ENCODE peak calls at places on chromosomes 13 and 19, in six cellular contexts. One of them, this sample, is unnamed. For H3K4me1, the result is how much of the 10 kb centered on the place peaks cover.

GRCh38 chr13:29454931-29455481 is 140.5 kb downstream of the SLC7A1 start:
- DNase-seq in PC-9: peak
- DNase-seq in effector memory CD4-positive, alpha-beta T cell: no peak
- DNase-seq in GM23248: peak
- DNase-seq in fibroblast of lung: peak
- DNase-seq in neural progenitor cell: peak
- DNase-seq in this sample: no peak

GRCh38 chr19:8069116-8069973 is 16.8 kb downstream of the CCL25 start:
- DNase-seq in neural progenitor cell: peak
- DNase-seq in effector memory CD4-positive, alpha-beta T cell: no peak
- DNase-seq in PC-9: no peak
- DNase-seq in fibroblast of lung: peak
- DNase-seq in GM23248: no peak
- DNase-seq in this sample: no peak

GRCh38 chr19:32166238-32166637 is 179.2 kb upstream of the ZNF507 start:
- DNase-seq in fibroblast of lung: no peak
- DNase-seq in neural progenitor cell: no peak
- DNase-seq in PC-9: no peak
- DNase-seq in effector memory CD4-positive, alpha-beta T cell: no peak
- DNase-seq in GM23248: no peak
- DNase-seq in this sample: no peak

GRCh38 chr19:53912653-53913052 is 3.6 kb downstream of the CACNG7 start:
- DNase-seq in fibroblast of lung: no peak
- DNase-seq in GM23248: no peak
- DNase-seq in PC-9: no peak
- DNase-seq in neural progenitor cell: peak
- DNase-seq in effector memory CD4-positive, alpha-beta T cell: no peak
- DNase-seq in this sample: no peak

GRCh38 chr13:31824705-31825512 is 85.6 kb downstream of the RXFP2 start:
- DNase-seq in effector memory CD4-positive, alpha-beta T cell: no peak
- DNase-seq in neural progenitor cell: no peak
- DNase-seq in PC-9: no peak
- DNase-seq in fibroblast of lung: peak
- DNase-seq in GM23248: peak
- DNase-seq in this sample: no peak

GRCh38 chr13:41117859-41118258 is 14.7 kb downstream of the KBTBD6 start:
- DNase-seq in neural progenitor cell: no peak
- DNase-seq in effector memory CD4-positive, alpha-beta T cell: no peak
- DNase-seq in fibroblast of lung: no peak
- DNase-seq in PC-9: no peak
- DNase-seq in GM23248: no peak
- DNase-seq in this sample: no peak

GRCh38 chr13:100898431-100898830 is 223.8 kb upstream of the TMTC4 start:
- DNase-seq in PC-9: no peak
- DNase-seq in GM23248: peak
- DNase-seq in neural progenitor cell: no peak
- DNase-seq in effector memory CD4-positive, alpha-beta T cell: no peak
- DNase-seq in fibroblast of lung: no peak
- DNase-seq in this sample: no peak

GRCh38 chr13:94525781-94526180 is 46.3 kb upstream of the DCT start:
- DNase-seq in GM23248: no peak
- DNase-seq in PC-9: no peak
- DNase-seq in fibroblast of lung: no peak
- DNase-seq in effector memory CD4-positive, alpha-beta T cell: no peak
- DNase-seq in neural progenitor cell: no peak
- DNase-seq in this sample: no peak

GRCh38 chr13:111973186-111974064 is 93.5 kb upstream of the SOX1 start:
- DNase-seq in fibroblast of lung: no peak
- DNase-seq in PC-9: no peak
- DNase-seq in effector memory CD4-positive, alpha-beta T cell: no peak
- DNase-seq in GM23248: no peak
- DNase-seq in neural progenitor cell: peak
- DNase-seq in this sample: no peak

GRCh38 chr19:10603873-10604459 is 16.9 kb upstream of the AP1M2 start:
- DNase-seq in neural progenitor cell: peak
- DNase-seq in effector memory CD4-positive, alpha-beta T cell: no peak
- DNase-seq in GM23248: no peak
- DNase-seq in fibroblast of lung: no peak
- DNase-seq in PC-9: peak
- DNase-seq in this sample: no peak

GRCh38 chr19:12497032-12497431 is 12.4 kb upstream of the ZNF709 start:
- DNase-seq in neural progenitor cell: no peak
- DNase-seq in PC-9: no peak
- DNase-seq in GM23248: no peak
- DNase-seq in effector memory CD4-positive, alpha-beta T cell: no peak
- DNase-seq in fibroblast of lung: no peak
- DNase-seq in this sample: no peak

GRCh38 chr19:15280915-15281683 is 48.9 kb upstream of the EPHX3 start:
- DNase-seq in fibroblast of lung: peak
- DNase-seq in GM23248: peak
- DNase-seq in PC-9: peak
- DNase-seq in effector memory CD4-positive, alpha-beta T cell: no peak
- DNase-seq in neural progenitor cell: peak
- DNase-seq in this sample: peak

GRCh38 chr19:49216076-49216475 is 58.5 kb downstream of the TRPM4 start:
- DNase-seq in GM23248: peak
- DNase-seq in PC-9: peak
- DNase-seq in neural progenitor cell: no peak
- DNase-seq in fibroblast of lung: no peak
- DNase-seq in effector memory CD4-positive, alpha-beta T cell: no peak
- DNase-seq in this sample: no peak

GRCh38 chr13:113854238-113855011 is 9.5 kb downstream of the GAS6 start:
- DNase-seq in GM23248: peak
- DNase-seq in PC-9: no peak
- DNase-seq in effector memory CD4-positive, alpha-beta T cell: no peak
- DNase-seq in neural progenitor cell: no peak
- DNase-seq in fibroblast of lung: peak
- DNase-seq in this sample: no peak

GRCh38 chr13:75618308-75618707 is 17.8 kb upstream of the LMO7 start:
- DNase-seq in PC-9: no peak
- DNase-seq in fibroblast of lung: no peak
- DNase-seq in GM23248: no peak
- DNase-seq in neural progenitor cell: no peak
- DNase-seq in effector memory CD4-positive, alpha-beta T cell: no peak
- DNase-seq in this sample: no peak
- H3K4me3 ChIP-seq in PC-9: no peak
- H3K4me3 ChIP-seq in fibroblast of lung: no peak
- H3K4me3 ChIP-seq in GM23248: no peak
- H3K4me3 ChIP-seq in neural progenitor cell: no peak
- H3K4me3 ChIP-seq in effector memory CD4-positive, alpha-beta T cell: no peak
- H3K4me3 ChIP-seq in this sample: no peak

GRCh38 chr13:70987043-70987442 is 878.8 kb upstream of the KLHL1 start:
- DNase-seq in GM23248: no peak
- DNase-seq in effector memory CD4-positive, alpha-beta T cell: no peak
- DNase-seq in PC-9: no peak
- DNase-seq in neural progenitor cell: no peak
- DNase-seq in fibroblast of lung: no peak
- DNase-seq in this sample: no peak
- H3K4me1 ChIP-seq in GM23248: under half
- H3K4me1 ChIP-seq in effector memory CD4-positive, alpha-beta T cell: under half
- H3K4me1 ChIP-seq in PC-9: under half
- H3K4me1 ChIP-seq in neural progenitor cell: under half
- H3K4me1 ChIP-seq in fibroblast of lung: under half
- H3K4me1 ChIP-seq in this sample: under half

DNA sequence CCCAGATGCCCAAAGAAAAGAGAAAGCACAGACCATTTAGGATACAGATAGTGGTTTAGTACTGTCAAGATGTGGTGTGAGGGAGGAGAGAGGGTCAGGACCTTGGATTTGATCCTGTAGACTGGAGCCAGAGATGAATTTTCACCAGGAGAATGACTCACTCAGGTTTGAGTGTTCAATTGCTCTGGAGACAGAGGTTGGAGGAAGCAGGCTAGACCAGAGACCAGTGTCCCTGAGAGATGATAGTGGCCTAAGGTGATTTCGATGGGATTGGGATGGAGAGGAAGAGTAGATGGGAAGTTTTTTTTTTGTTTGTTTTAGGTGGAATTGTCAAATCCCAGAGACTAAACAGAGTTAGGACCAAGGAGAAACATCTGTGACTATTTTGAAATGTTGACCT is 2.3 kb downstream of the CEBPG start:
- DNase-seq in fibroblast of lung: no peak
- DNase-seq in neural progenitor cell: no peak
- DNase-seq in GM23248: peak
- DNase-seq in effector memory CD4-positive, alpha-beta T cell: no peak
- DNase-seq in PC-9: no peak
- DNase-seq in this sample: no peak
- H3K4me3 ChIP-seq in fibroblast of lung: no peak
- H3K4me3 ChIP-seq in neural progenitor cell: no peak
- H3K4me3 ChIP-seq in GM23248: peak
- H3K4me3 ChIP-seq in effector memory CD4-positive, alpha-beta T cell: no peak
- H3K4me3 ChIP-seq in PC-9: peak
- H3K4me3 ChIP-seq in this sample: no peak

GRCh38 chr19:51367565-51368365 is 1.0 kb downstream of the CLDND2 start:
- DNase-seq in neural progenitor cell: peak
- DNase-seq in effector memory CD4-positive, alpha-beta T cell: peak
- DNase-seq in PC-9: peak
- DNase-seq in fibroblast of lung: peak
- DNase-seq in GM23248: peak
- DNase-seq in this sample: peak

GRCh38 chr19:51365211-51366049 is 758 bp downstream of the ETFB start:
- DNase-seq in fibroblast of lung: peak
- DNase-seq in GM23248: peak
- DNase-seq in effector memory CD4-positive, alpha-beta T cell: no peak
- DNase-seq in PC-9: peak
- DNase-seq in neural progenitor cell: no peak
- DNase-seq in this sample: peak

GRCh38 chr19:51366999-51367564 is 894 bp upstream of the ETFB start:
- DNase-seq in GM23248: peak
- DNase-seq in neural progenitor cell: no peak
- DNase-seq in fibroblast of lung: no peak
- DNase-seq in effector memory CD4-positive, alpha-beta T cell: peak
- DNase-seq in PC-9: peak
- DNase-seq in this sample: peak

GRCh38 chr19:51364200-51365106 is 1.7 kb downstream of the ETFB start:
- DNase-seq in effector memory CD4-positive, alpha-beta T cell: no peak
- DNase-seq in PC-9: peak
- DNase-seq in GM23248: peak
- DNase-seq in neural progenitor cell: no peak
- DNase-seq in fibroblast of lung: no peak
- DNase-seq in this sample: peak

GRCh38 chr19:51366050-51366998 is at the start of gene ETFB:
- DNase-seq in effector memory CD4-positive, alpha-beta T cell: peak
- DNase-seq in neural progenitor cell: peak
- DNase-seq in PC-9: peak
- DNase-seq in fibroblast of lung: peak
- DNase-seq in GM23248: peak
- DNase-seq in this sample: peak
- H3K4me1 ChIP-seq in effector memory CD4-positive, alpha-beta T cell: under half
- H3K4me1 ChIP-seq in neural progenitor cell: under half
- H3K4me1 ChIP-seq in PC-9: under half
- H3K4me1 ChIP-seq in fibroblast of lung: under half
- H3K4me1 ChIP-seq in GM23248: under half
- H3K4me1 ChIP-seq in this sample: under half

DNA sequence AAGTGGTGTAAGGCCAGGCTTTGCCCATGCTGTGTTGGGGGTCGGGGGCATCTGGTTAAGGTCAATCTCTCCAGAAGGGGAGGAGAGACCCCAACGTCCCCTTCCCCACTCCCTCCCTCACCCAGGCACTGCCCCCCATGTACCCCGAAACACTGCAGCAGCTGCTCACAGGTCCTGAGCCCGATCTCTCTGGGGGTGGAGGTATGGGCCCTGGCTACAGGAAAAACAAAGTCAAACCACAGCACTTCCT is 10.2 kb downstream of the CAPN12 start:
- DNase-seq in PC-9: no peak
- DNase-seq in neural progenitor cell: no peak
- DNase-seq in fibroblast of lung: no peak
- DNase-seq in GM23248: no peak
- DNase-seq in effector memory CD4-positive, alpha-beta T cell: no peak
- DNase-seq in this sample: no peak
- H3K4me3 ChIP-seq in PC-9: peak
- H3K4me3 ChIP-seq in neural progenitor cell: no peak
- H3K4me3 ChIP-seq in fibroblast of lung: no peak
- H3K4me3 ChIP-seq in GM23248: no peak
- H3K4me3 ChIP-seq in effector memory CD4-positive, alpha-beta T cell: peak
- H3K4me3 ChIP-seq in this sample: no peak

GRCh38 chr13:110248449-110249143 is 58.4 kb downstream of the COL4A1 start:
- DNase-seq in GM23248: no peak
- DNase-seq in neural progenitor cell: no peak
- DNase-seq in effector memory CD4-positive, alpha-beta T cell: no peak
- DNase-seq in fibroblast of lung: no peak
- DNase-seq in PC-9: no peak
- DNase-seq in this sample: no peak
- H3K4me1 ChIP-seq in GM23248: half or more
- H3K4me1 ChIP-seq in neural progenitor cell: under half
- H3K4me1 ChIP-seq in effector memory CD4-positive, alpha-beta T cell: under half
- H3K4me1 ChIP-seq in fibroblast of lung: under half
- H3K4me1 ChIP-seq in PC-9: under half
- H3K4me1 ChIP-seq in this sample: under half

GRCh38 chr19:35512831-35513230 is 618 bp downstream of the DMKN start:
- DNase-seq in fibroblast of lung: no peak
- DNase-seq in PC-9: no peak
- DNase-seq in neural progenitor cell: no peak
- DNase-seq in GM23248: no peak
- DNase-seq in effector memory CD4-positive, alpha-beta T cell: no peak
- DNase-seq in this sample: no peak

GRCh38 chr19:35511337-35511736 is 2.1 kb downstream of the DMKN start:
- DNase-seq in effector memory CD4-positive, alpha-beta T cell: no peak
- DNase-seq in neural progenitor cell: no peak
- DNase-seq in GM23248: no peak
- DNase-seq in PC-9: no peak
- DNase-seq in fibroblast of lung: no peak
- DNase-seq in this sample: no peak

GRCh38 chr19:35509018-35509652 is 4.3 kb downstream of the DMKN start:
- DNase-seq in GM23248: peak
- DNase-seq in neural progenitor cell: peak
- DNase-seq in fibroblast of lung: no peak
- DNase-seq in effector memory CD4-positive, alpha-beta T cell: no peak
- DNase-seq in PC-9: peak
- DNase-seq in this sample: peak

GRCh38 chr19:35509861-35510625 is 3.4 kb downstream of the DMKN start:
- DNase-seq in fibroblast of lung: peak
- DNase-seq in GM23248: peak
- DNase-seq in effector memory CD4-positive, alpha-beta T cell: peak
- DNase-seq in PC-9: peak
- DNase-seq in neural progenitor cell: peak
- DNase-seq in this sample: peak

DNA sequence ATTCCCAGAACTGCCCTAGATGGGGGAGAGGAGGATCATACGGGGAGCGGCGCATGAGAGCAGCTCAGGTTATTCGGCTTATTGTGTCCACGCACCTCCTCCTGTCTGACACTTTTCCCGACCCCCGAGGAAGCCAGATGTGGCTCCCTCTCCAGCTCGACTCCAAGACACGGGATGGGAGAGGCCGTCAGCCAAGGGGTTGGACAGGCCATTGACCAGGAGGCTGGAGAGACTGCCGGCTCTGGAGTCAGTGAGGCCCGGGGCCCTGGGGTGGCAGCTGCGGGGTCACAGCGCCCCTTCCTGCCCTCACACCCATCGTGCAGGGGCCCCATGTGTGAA is 2.9 kb downstream of the DMKN start:
- DNase-seq in GM23248: no peak
- DNase-seq in fibroblast of lung: no peak
- DNase-seq in neural progenitor cell: no peak
- DNase-seq in effector memory CD4-positive, alpha-beta T cell: no peak
- DNase-seq in PC-9: no peak
- DNase-seq in this sample: no peak
- H3K4me3 ChIP-seq in GM23248: peak
- H3K4me3 ChIP-seq in fibroblast of lung: no peak
- H3K4me3 ChIP-seq in neural progenitor cell: peak
- H3K4me3 ChIP-seq in effector memory CD4-positive, alpha-beta T cell: peak
- H3K4me3 ChIP-seq in PC-9: peak
- H3K4me3 ChIP-seq in this sample: no peak

GRCh38 chr13:110342474-110342873 is 35.4 kb downstream of the COL4A2 start:
- DNase-seq in neural progenitor cell: no peak
- DNase-seq in GM23248: no peak
- DNase-seq in PC-9: no peak
- DNase-seq in fibroblast of lung: no peak
- DNase-seq in effector memory CD4-positive, alpha-beta T cell: no peak
- DNase-seq in this sample: no peak
- H3K4me1 ChIP-seq in neural progenitor cell: under half
- H3K4me1 ChIP-seq in GM23248: under half
- H3K4me1 ChIP-seq in PC-9: under half
- H3K4me1 ChIP-seq in fibroblast of lung: under half
- H3K4me1 ChIP-seq in effector memory CD4-positive, alpha-beta T cell: under half
- H3K4me1 ChIP-seq in this sample: under half

This sample was measured in hepatocyte.